ENCODE peak calls at places on chromosomes 5 and 9, in ten cellular contexts. U is kidney epithelial cell; L is upper lobe of left lung; V is lower lobe of right lung; E is naive thymus-derived CD8-positive, alpha-beta T cell; H is activated T-helper 1 cell treated with anti-CD3 and anti-CD28 coated beads, Interleukin-12 subunit alpha, Interleukin-12 subunit beta, Interleukin-2, Interleukin-4 antibody, amounts not matched to agents 30 ng/mL and 10 ng/mL and 1 ng/mL, durations not matched to agents 14 hours and 24 hours and 36 hours; Y is A172; P is activated CD8-positive, alpha-beta memory T cell treated with anti-CD3 and anti-CD28 coated beads for 24 hours; M is AG10803; I is NCI-H345. N is an unnamed sample.

GRCh38 chr9:74920944-74921626 is 31.6 kb downstream of the C9orf40 start:
- DNase-seq in U (no peak), L (no peak), V (no peak), E (no peak), H (no peak), Y (no peak), P (no peak), M (no peak), I (no peak), N (peak; percentile 34)

GRCh38 chr5:172322028-172322965 is 38.7 kb upstream of the UBTD2 start:
- DNase-seq in U (peak; percentile 39), L (no peak), V (no peak), E (no peak), H (no peak), Y (peak; percentile 22), P (no peak), M (no peak), I (peak; percentile 18), N (peak; percentile 37)

GRCh38 chr5:1936413-1936812 is 53.7 kb upstream of the IRX4 start:
- DNase-seq in U (peak; percentile 7), L (no peak), V (no peak), E (no peak), H (no peak), Y (no peak), P (no peak), M (no peak), I (no peak), N (peak; percentile 96)

GRCh38 chr5:52895070-52895469 is 94.1 kb upstream of the ITGA2 start:
- DNase-seq in U (no peak), L (no peak), V (no peak), E (no peak), H (no peak), Y (no peak), P (no peak), M (no peak), I (no peak), N (no peak)

GRCh38 chr5:151095341-151096000 is 14.6 kb upstream of the TNIP1 start:
- DNase-seq in U (no peak), L (no peak), V (no peak), E (no peak), H (no peak), Y (peak; percentile 42), P (no peak), M (peak; percentile 51), I (no peak), N (no peak)

GRCh38 chr9:113912816-113913215 is 36.7 kb downstream of the ZNF618 start:
- DNase-seq in U (no peak), L (no peak), V (no peak), E (no peak), H (no peak), Y (no peak), P (no peak), M (no peak), I (no peak), N (no peak)

GRCh38 chr5:33761139-33761538 is 130.7 kb downstream of the ADAMTS12 start:
- DNase-seq in U (peak; percentile 28), L (no peak), V (no peak), E (no peak), H (no peak), Y (peak; percentile 58), P (no peak), M (peak; percentile 64), I (no peak), N (no peak)

GRCh38 chr9:95620722-95621121 is 104.0 kb upstream of the PTCH1 start:
- DNase-seq in U (no peak), L (no peak), V (no peak), E (no peak), H (no peak), Y (no peak), P (no peak), M (no peak), I (no peak), N (no peak)

GRCh38 chr5:145949474-145949873 is 13.1 kb downstream of the SH3RF2 start:
- DNase-seq in U (no peak), L (no peak), V (no peak), E (no peak), H (no peak), Y (no peak), P (no peak), M (no peak), I (no peak), N (no peak)

GRCh38 chr9:133489253-133490190 is 10.6 kb upstream of the SLC2A6 start:
- DNase-seq in U (no peak), L (peak; percentile 43), V (peak; percentile 43), E (no peak), H (no peak), Y (no peak), P (no peak), M (no peak), I (no peak), N (no peak)

GRCh38 chr5:178537467-178538381 is 52.5 kb downstream of the COL23A1 start:
- DNase-seq in U (no peak), L (no peak), V (no peak), E (no peak), H (no peak), Y (no peak), P (no peak), M (no peak), I (no peak), N (no peak)

GRCh38 chr9:36332006-36332405 is 68.1 kb downstream of the RNF38 start:
- DNase-seq in U (no peak), L (no peak), V (no peak), E (no peak), H (no peak), Y (peak; percentile 36), P (no peak), M (peak; percentile 32), I (no peak), N (no peak)

GRCh38 chr9:116499986-116500871 is 186.9 kb upstream of the TRIM32 start:
- DNase-seq in U (peak; percentile 87), L (no peak), V (no peak), E (no peak), H (no peak), Y (peak; percentile 74), P (no peak), M (peak; percentile 64), I (no peak), N (peak; percentile 58)

GRCh38 chr5:175521313-175521833 is 43.0 kb downstream of the SFXN1 start:
- DNase-seq in U (no peak), L (no peak), V (no peak), E (peak; percentile 69), H (peak; percentile 33), Y (no peak), P (peak; percentile 82), M (no peak), I (no peak), N (no peak)

GRCh38 chr5:175464414-175465233 is 13.7 kb upstream of the SFXN1 start:
- DNase-seq in U (no peak), L (no peak), V (no peak), E (peak; percentile 64), H (peak; percentile 57), Y (peak; percentile 38), P (peak; percentile 86), M (no peak), I (peak; percentile 92), N (peak; percentile 70)

GRCh38 chr5:148817606-148818005 is 8.8 kb upstream of the ADRB2 start:
- DNase-seq in U (no peak), L (no peak), V (no peak), E (no peak), H (no peak), Y (no peak), P (no peak), M (no peak), I (no peak), N (no peak)

GRCh38 chr9:137452761-137453642 is 6.1 kb downstream of the NSMF start:
- DNase-seq in U (no peak), L (peak; percentile 89), V (peak; percentile 63), E (no peak), H (no peak), Y (no peak), P (no peak), M (no peak), I (no peak), N (no peak)

GRCh38 chr5:124634228-124634819 is 112.1 kb downstream of the ZNF608 start:
- DNase-seq in U (no peak), L (no peak), V (no peak), E (no peak), H (no peak), Y (peak; percentile 85), P (no peak), M (peak; percentile 46), I (no peak), N (no peak)

GRCh38 chr5:136036991-136037705 is 8.4 kb downstream of the TGFBI start:
- DNase-seq in U (peak; percentile 84), L (no peak), V (no peak), E (peak; percentile 15), H (peak; percentile 5), Y (peak; percentile 98), P (no peak), M (peak; percentile 86), I (peak; percentile 95), N (no peak)

GRCh38 chr5:170341545-170341944 is 44.0 kb upstream of the LCP2 start:
- DNase-seq in U (no peak), L (no peak), V (no peak), E (no peak), H (no peak), Y (no peak), P (no peak), M (no peak), I (no peak), N (no peak)

GRCh38 chr9:114362394-114362793 is 25.4 kb downstream of the AKNA start:
- DNase-seq in U (no peak), L (no peak), V (no peak), E (no peak), H (no peak), Y (no peak), P (no peak), M (no peak), I (no peak), N (no peak)

GRCh38 chr9:79687131-79687447 is 115.3 kb downstream of the TLE4 start:
- DNase-seq in U (no peak), L (no peak), V (no peak), E (peak; percentile 53), H (peak; percentile 17), Y (no peak), P (no peak), M (no peak), I (no peak), N (no peak)

GRCh38 chr5:65696892-65697291 is 25.0 kb downstream of the SGTB start:
- DNase-seq in U (no peak), L (no peak), V (no peak), E (no peak), H (no peak), Y (no peak), P (no peak), M (no peak), I (no peak), N (no peak)

GRCh38 chr5:112279082-112279481 is 140.0 kb downstream of the EPB41L4A start:
- DNase-seq in U (no peak), L (no peak), V (no peak), E (no peak), H (no peak), Y (no peak), P (no peak), M (peak; percentile 17), I (no peak), N (no peak)

GRCh38 chr9:128920381-128921058 is at the start of gene PHYHD1:
- DNase-seq in U (no peak), L (peak; percentile 73), V (peak; percentile 76), E (no peak), H (no peak), Y (peak; percentile 89), P (no peak), M (peak; percentile 87), I (no peak), N (peak; percentile 74)

GRCh38 chr5:179732918-179733763 is 519 bp downstream of the MAML1 start:
- DNase-seq in U (no peak), L (no peak), V (peak; percentile 64), E (no peak), H (peak; percentile 14), Y (peak; percentile 42), P (no peak), M (peak; percentile 24), I (peak; percentile 35), N (peak; percentile 39)

GRCh38 chr9:110104201-110104845 is 103.6 kb downstream of the C9orf152 start:
- DNase-seq in U (no peak), L (no peak), V (no peak), E (no peak), H (no peak), Y (no peak), P (no peak), M (peak; percentile 50), I (no peak), N (no peak)

GRCh38 chr5:154430961-154431630 is 14.7 kb upstream of the SAP30L start:
- DNase-seq in U (no peak), L (no peak), V (no peak), E (no peak), H (no peak), Y (no peak), P (no peak), M (no peak), I (no peak), N (no peak)

N was measured in RWPE1.